ENCODE peak calls at places on chromosomes 12 and 14, in six cellular contexts. G, V, Q, T, I and L are unnamed samples.
A peak's percentile ranks its signal among the peaks of the same experiment; 100 is the strongest.

GRCh38 chr12:108575199-108575912 is 13.0 kb downstream of the ISCU start:
- DNase-seq in G (no peak), V (no peak), Q (no peak), T (no peak), I (no peak), L (no peak)

GRCh38 chr12:132506730-132507538 is 17.0 kb downstream of the FBRSL1 start:
- DNase-seq in G (peak; percentile 66), V (no peak), Q (peak; percentile 75), T (peak; percentile 91), I (peak; percentile 49), L (peak; percentile 68)

GRCh38 chr14:94946244-94946643 is 176.3 kb upstream of the GSC start:
- DNase-seq in G (no peak), V (no peak), Q (no peak), T (no peak), I (no peak), L (no peak)

GRCh38 chr14:93962701-93963601 is 13.4 kb downstream of the ASB2 start:
- DNase-seq in G (peak; percentile 48), V (no peak), Q (peak; percentile 31), T (no peak), I (no peak), L (peak; percentile 38)

GRCh38 chr14:42002139-42002538 is 395.5 kb downstream of the LRFN5 start:
- DNase-seq in G (no peak), V (peak; percentile 34), Q (peak; percentile 7), T (no peak), I (no peak), L (no peak)

GRCh38 chr12:1591029-1591428 is 3.4 kb downstream of the FBXL14 start:
- DNase-seq in G (peak; percentile 75), V (peak; percentile 59), Q (no peak), T (no peak), I (peak; percentile 63), L (no peak)

GRCh38 chr14:96863327-96863985 is 66.3 kb downstream of the VRK1 start:
- DNase-seq in G (no peak), V (no peak), Q (no peak), T (no peak), I (no peak), L (no peak)

GRCh38 chr14:51544426-51544825 is 107.3 kb upstream of the FRMD6 start:
- DNase-seq in G (no peak), V (no peak), Q (no peak), T (no peak), I (no peak), L (no peak)

GRCh38 chr12:97426485-97427116 is 36.0 kb upstream of the RMST start:
- DNase-seq in G (no peak), V (no peak), Q (no peak), T (no peak), I (no peak), L (no peak)

GRCh38 chr12:64450711-64451486 is 1.0 kb upstream of the TBK1 start:
- DNase-seq in G (peak; percentile 31), V (peak; percentile 25), Q (peak; percentile 19), T (no peak), I (peak; percentile 22), L (no peak)

GRCh38 chr14:92973265-92973797 is 50.4 kb downstream of the CHGA start:
- DNase-seq in G (peak; percentile 69), V (peak; percentile 73), Q (peak; percentile 56), T (peak; percentile 79), I (peak; percentile 77), L (peak; percentile 67)

DNA sequence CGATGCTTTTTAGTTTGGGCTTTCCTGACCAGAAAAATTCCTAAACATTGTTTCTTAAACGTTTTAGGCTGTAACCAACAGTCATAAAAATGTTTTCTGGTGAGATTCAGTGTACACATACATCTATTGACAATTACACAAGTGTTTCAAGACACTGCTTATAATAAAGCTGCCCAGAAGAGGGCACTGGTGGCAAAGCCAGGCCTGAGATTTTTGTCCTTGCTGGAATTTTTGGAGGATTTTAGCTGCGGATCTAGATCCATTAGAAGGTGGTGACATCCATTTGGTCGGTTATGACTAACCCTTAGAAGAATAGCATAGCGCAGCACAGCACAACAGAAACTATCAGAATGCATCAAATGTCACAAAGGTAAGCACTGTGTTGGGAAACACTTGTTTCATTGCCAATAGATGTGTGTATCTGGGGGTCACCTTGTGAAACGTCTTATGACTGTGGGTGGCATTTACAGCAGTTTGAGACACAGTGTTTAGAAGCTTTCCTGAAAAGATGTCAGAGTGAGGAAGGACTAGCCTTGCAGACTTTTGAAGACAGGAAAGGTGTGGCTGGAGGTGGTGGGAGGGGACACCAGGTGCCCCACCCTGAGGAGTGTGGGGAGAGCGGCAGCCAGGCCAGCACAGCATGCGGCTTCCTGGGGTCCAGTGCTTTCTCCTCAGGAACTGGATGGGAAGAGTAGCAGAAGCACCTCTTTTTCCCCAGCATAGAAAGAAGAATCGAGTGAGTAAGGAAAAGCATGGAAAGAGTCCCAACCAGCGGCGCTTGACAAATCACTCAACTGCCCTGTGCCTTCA is 54.7 kb upstream of the FKBP4 start:
- DNase-seq in G (peak; percentile 67), V (peak; percentile 64), Q (peak; percentile 50), T (no peak), I (peak; percentile 32), L (peak; percentile 21)
- TF ChIP-seq CTCF in G (peak; percentile 61), V (peak; percentile 71), Q (peak; percentile 59), T (peak; percentile 52), I (peak; percentile 52), L (peak; percentile 57)

GRCh38 chr12:107134558-107134957 is 41.2 kb upstream of the CRY1 start:
- DNase-seq in G (peak; percentile 13), V (peak; percentile 54), Q (no peak), T (no peak), I (no peak), L (no peak)

GRCh38 chr12:107135177-107135576 is 41.8 kb upstream of the CRY1 start:
- DNase-seq in G (no peak), V (no peak), Q (no peak), T (no peak), I (no peak), L (no peak)

GRCh38 chr12:107131832-107132616 is 38.7 kb upstream of the CRY1 start:
- DNase-seq in G (peak; percentile 73), V (peak; percentile 91), Q (peak; percentile 70), T (peak; percentile 18), I (peak; percentile 21), L (peak; percentile 36)

GRCh38 chr12:107130830-107131760 is 37.7 kb upstream of the CRY1 start:
- DNase-seq in G (no peak), V (no peak), Q (no peak), T (no peak), I (no peak), L (peak; percentile 25)

GRCh38 chr12:107133462-107133861 is 40.1 kb upstream of the CRY1 start:
- DNase-seq in G (no peak), V (peak; percentile 28), Q (no peak), T (no peak), I (no peak), L (no peak)
- TF ChIP-seq CTCF in G (no peak), V (peak; percentile 49), Q (no peak), T (no peak), I (no peak), L (no peak)

GRCh38 chr14:61532818-61533217 is 162.5 kb upstream of the HIF1A start:
- DNase-seq in G (no peak), V (no peak), Q (no peak), T (no peak), I (no peak), L (no peak)
- TF ChIP-seq CTCF in G (no peak), V (no peak), Q (no peak), T (no peak), I (no peak), L (no peak)

DNA sequence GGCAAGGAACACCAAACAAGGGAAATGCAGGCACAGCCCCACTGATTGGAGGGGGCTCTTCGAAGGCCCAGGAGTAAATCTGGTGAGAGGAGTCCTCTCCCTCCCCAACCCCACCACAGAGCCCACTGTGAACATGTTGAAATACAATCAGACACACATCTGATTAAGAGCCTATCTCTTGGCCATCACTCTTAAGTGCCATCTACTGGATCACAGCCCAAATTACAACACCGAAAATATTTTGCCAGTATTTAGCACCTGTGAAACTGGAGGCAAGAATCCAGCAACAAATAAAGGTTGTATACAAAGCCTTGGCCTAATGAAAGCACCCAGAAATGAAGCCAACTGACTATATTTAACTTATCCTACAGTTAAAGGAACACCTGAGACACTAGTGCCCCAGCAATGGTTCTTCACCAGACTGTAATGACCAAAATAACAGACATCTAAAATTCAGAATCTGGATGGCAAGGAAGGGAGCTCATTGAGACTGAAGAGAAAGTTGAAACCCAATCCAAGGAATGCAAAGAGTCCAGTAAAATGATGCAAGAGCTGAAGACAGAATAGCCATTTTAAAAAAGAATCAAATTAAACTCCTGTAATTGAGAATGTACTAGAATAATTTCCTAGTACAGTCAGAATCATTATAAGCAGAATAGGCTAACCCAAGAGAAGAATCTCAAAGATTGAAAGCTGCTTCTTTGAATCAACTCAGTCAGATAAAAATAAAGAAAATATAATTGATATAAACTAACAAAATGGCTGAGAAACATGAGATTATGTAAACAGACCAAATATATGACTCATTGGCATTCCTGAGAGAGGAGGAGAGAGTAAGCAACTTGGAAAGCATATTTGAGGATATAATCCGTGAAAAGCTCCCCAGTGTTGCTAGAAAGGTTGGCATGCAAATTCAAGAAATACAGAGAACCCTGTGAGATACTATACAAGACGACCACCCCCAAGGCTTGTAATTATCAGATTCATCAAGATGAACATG is 1117.0 kb downstream of the FLRT2 start:
- DNase-seq in G (peak; percentile 9), V (peak; percentile 52), Q (peak; percentile 68), T (no peak), I (no peak), L (no peak)
- TF ChIP-seq CTCF in G (no peak), V (peak; percentile 48), Q (no peak), T (no peak), I (no peak), L (no peak)

DNA sequence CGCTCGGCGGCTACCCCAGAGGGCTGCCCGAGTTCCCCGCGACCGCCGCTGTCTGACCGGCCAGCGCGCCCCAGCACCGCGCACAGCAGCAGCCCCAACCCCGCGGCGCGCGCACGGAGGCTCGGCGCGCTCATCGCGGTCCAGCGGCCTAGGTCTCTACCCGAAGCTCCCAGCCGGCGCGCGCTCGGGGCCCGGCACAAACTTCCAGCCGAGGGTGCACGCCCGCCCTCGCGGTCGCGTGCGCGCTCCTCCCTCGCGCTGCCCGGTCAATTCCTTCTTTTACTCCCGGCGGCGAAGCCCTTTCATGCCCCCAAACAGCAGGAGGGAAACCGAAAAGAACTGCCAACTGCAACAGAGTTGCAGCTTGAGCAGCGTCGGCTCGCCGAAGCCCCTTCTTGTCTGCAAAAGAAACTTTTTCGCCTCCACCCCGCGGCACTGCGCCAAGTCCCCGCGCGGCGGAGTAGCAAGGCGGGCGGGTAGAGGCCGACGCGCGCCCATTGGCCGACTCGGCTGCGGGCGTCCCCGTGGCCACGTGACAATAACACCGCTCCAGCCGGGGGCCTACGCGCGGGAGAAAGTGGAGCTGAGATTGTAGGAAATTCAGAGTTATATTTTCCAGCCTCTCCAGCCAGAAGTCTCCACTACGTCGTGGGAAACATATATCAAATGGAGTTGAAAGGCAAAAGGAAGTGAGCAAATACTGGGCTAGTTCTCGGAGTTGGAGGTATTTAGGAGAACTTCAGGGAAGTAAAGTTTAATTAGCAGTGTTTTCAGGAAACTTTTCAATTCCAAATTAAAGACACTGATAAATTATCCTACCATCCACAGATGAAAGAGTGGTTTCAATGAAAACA is at the start of gene LRIG3:
- DNase-seq in G (peak; percentile 89), V (peak; percentile 88), Q (peak; percentile 93), T (peak; percentile 91), I (peak; percentile 93), L (peak; percentile 84)
- TF ChIP-seq CTCF in G (no peak), V (no peak), Q (no peak), T (no peak), I (no peak), L (no peak)